ENCODE peak calls at places on chromosomes 7 and 10, in ten cellular contexts. One of them, this sample, is unnamed.

GRCh38 chr7:51139796-51140195 is 176.8 kb downstream of the COBL start:
- DNase-seq in IMR-90: no peak
- DNase-seq in mammary epithelial cell: peak
- DNase-seq in neural progenitor cell: no peak
- DNase-seq in brain microvascular endothelial cell: no peak
- DNase-seq in A549: no peak
- DNase-seq in HL-60: no peak
- DNase-seq in fibroblast of mammary gland: peak
- DNase-seq in BJ: no peak
- DNase-seq in cardiac muscle cell: no peak
- DNase-seq in this sample: no peak

GRCh38 chr10:24806262-24806661 is 82.6 kb upstream of the ARHGAP21 start:
- DNase-seq in IMR-90: no peak
- DNase-seq in mammary epithelial cell: no peak
- DNase-seq in neural progenitor cell: no peak
- DNase-seq in brain microvascular endothelial cell: no peak
- DNase-seq in A549: no peak
- DNase-seq in HL-60: no peak
- DNase-seq in fibroblast of mammary gland: no peak
- DNase-seq in BJ: no peak
- DNase-seq in cardiac muscle cell: no peak
- DNase-seq in this sample: no peak

GRCh38 chr10:28833313-28833712 is 156.0 kb downstream of the BAMBI start:
- DNase-seq in IMR-90: no peak
- DNase-seq in mammary epithelial cell: no peak
- DNase-seq in neural progenitor cell: no peak
- DNase-seq in brain microvascular endothelial cell: no peak
- DNase-seq in A549: no peak
- DNase-seq in HL-60: no peak
- DNase-seq in fibroblast of mammary gland: no peak
- DNase-seq in BJ: peak
- DNase-seq in cardiac muscle cell: peak
- DNase-seq in this sample: no peak

GRCh38 chr7:101984141-101984879 is 166.9 kb downstream of the CUX1 start:
- DNase-seq in IMR-90: no peak
- DNase-seq in mammary epithelial cell: no peak
- DNase-seq in neural progenitor cell: no peak
- DNase-seq in brain microvascular endothelial cell: no peak
- DNase-seq in A549: peak
- DNase-seq in HL-60: no peak
- DNase-seq in fibroblast of mammary gland: no peak
- DNase-seq in BJ: no peak
- DNase-seq in cardiac muscle cell: no peak
- DNase-seq in this sample: no peak

GRCh38 chr10:114753126-114753525 is 68.5 kb upstream of the FHIP2A start:
- DNase-seq in IMR-90: peak
- DNase-seq in mammary epithelial cell: no peak
- DNase-seq in neural progenitor cell: no peak
- DNase-seq in brain microvascular endothelial cell: no peak
- DNase-seq in A549: no peak
- DNase-seq in HL-60: no peak
- DNase-seq in fibroblast of mammary gland: peak
- DNase-seq in BJ: peak
- DNase-seq in cardiac muscle cell: no peak
- DNase-seq in this sample: peak

GRCh38 chr10:63210611-63211196 is 77.6 kb downstream of the NRBF2 start:
- DNase-seq in IMR-90: peak
- DNase-seq in mammary epithelial cell: no peak
- DNase-seq in neural progenitor cell: no peak
- DNase-seq in brain microvascular endothelial cell: no peak
- DNase-seq in A549: no peak
- DNase-seq in HL-60: peak
- DNase-seq in fibroblast of mammary gland: peak
- DNase-seq in BJ: no peak
- DNase-seq in cardiac muscle cell: no peak
- DNase-seq in this sample: no peak

GRCh38 chr7:107711301-107711700 is 32.6 kb upstream of the CBLL1 start:
- DNase-seq in IMR-90: peak
- DNase-seq in mammary epithelial cell: peak
- DNase-seq in neural progenitor cell: no peak
- DNase-seq in brain microvascular endothelial cell: peak
- DNase-seq in A549: no peak
- DNase-seq in HL-60: no peak
- DNase-seq in fibroblast of mammary gland: peak
- DNase-seq in BJ: peak
- DNase-seq in cardiac muscle cell: no peak
- DNase-seq in this sample: peak

GRCh38 chr10:88395677-88396076 is 187.4 kb downstream of the RNLS start:
- DNase-seq in IMR-90: peak
- DNase-seq in mammary epithelial cell: peak
- DNase-seq in neural progenitor cell: no peak
- DNase-seq in brain microvascular endothelial cell: no peak
- DNase-seq in A549: no peak
- DNase-seq in HL-60: no peak
- DNase-seq in fibroblast of mammary gland: peak
- DNase-seq in BJ: no peak
- DNase-seq in cardiac muscle cell: peak
- DNase-seq in this sample: no peak

GRCh38 chr10:129629911-129630310 is 162.9 kb downstream of the MGMT start:
- DNase-seq in IMR-90: no peak
- DNase-seq in mammary epithelial cell: no peak
- DNase-seq in neural progenitor cell: no peak
- DNase-seq in brain microvascular endothelial cell: no peak
- DNase-seq in A549: no peak
- DNase-seq in HL-60: no peak
- DNase-seq in fibroblast of mammary gland: no peak
- DNase-seq in BJ: no peak
- DNase-seq in cardiac muscle cell: no peak
- DNase-seq in this sample: no peak

GRCh38 chr10:3173173-3173878 is 744 bp upstream of the PITRM1 start:
- DNase-seq in IMR-90: no peak
- DNase-seq in mammary epithelial cell: no peak
- DNase-seq in neural progenitor cell: no peak
- DNase-seq in brain microvascular endothelial cell: no peak
- DNase-seq in A549: peak
- DNase-seq in HL-60: no peak
- DNase-seq in fibroblast of mammary gland: no peak
- DNase-seq in BJ: no peak
- DNase-seq in cardiac muscle cell: no peak
- DNase-seq in this sample: no peak

GRCh38 chr7:1354661-1355567 is 104.4 kb downstream of the MICALL2 start:
- DNase-seq in IMR-90: no peak
- DNase-seq in mammary epithelial cell: no peak
- DNase-seq in neural progenitor cell: no peak
- DNase-seq in brain microvascular endothelial cell: no peak
- DNase-seq in A549: no peak
- DNase-seq in HL-60: no peak
- DNase-seq in fibroblast of mammary gland: no peak
- DNase-seq in BJ: no peak
- DNase-seq in cardiac muscle cell: no peak
- DNase-seq in this sample: no peak

GRCh38 chr10:31424473-31424872 is 105.5 kb downstream of the ZEB1 start:
- DNase-seq in IMR-90: no peak
- DNase-seq in mammary epithelial cell: no peak
- DNase-seq in neural progenitor cell: no peak
- DNase-seq in brain microvascular endothelial cell: no peak
- DNase-seq in A549: no peak
- DNase-seq in HL-60: no peak
- DNase-seq in fibroblast of mammary gland: no peak
- DNase-seq in BJ: no peak
- DNase-seq in cardiac muscle cell: no peak
- DNase-seq in this sample: no peak

GRCh38 chr7:88842217-88842616 is 46.7 kb upstream of the TEX47 start:
- DNase-seq in IMR-90: no peak
- DNase-seq in mammary epithelial cell: no peak
- DNase-seq in neural progenitor cell: no peak
- DNase-seq in brain microvascular endothelial cell: no peak
- DNase-seq in A549: no peak
- DNase-seq in HL-60: no peak
- DNase-seq in fibroblast of mammary gland: no peak
- DNase-seq in BJ: no peak
- DNase-seq in cardiac muscle cell: no peak
- DNase-seq in this sample: no peak

GRCh38 chr7:150399421-150399820 is 20.3 kb downstream of the ZNF775 start:
- DNase-seq in IMR-90: no peak
- DNase-seq in mammary epithelial cell: no peak
- DNase-seq in neural progenitor cell: no peak
- DNase-seq in brain microvascular endothelial cell: no peak
- DNase-seq in A549: no peak
- DNase-seq in HL-60: no peak
- DNase-seq in fibroblast of mammary gland: no peak
- DNase-seq in BJ: no peak
- DNase-seq in cardiac muscle cell: no peak
- DNase-seq in this sample: no peak

GRCh38 chr7:150781961-150782360 is 18.2 kb downstream of the TMEM176B start:
- DNase-seq in IMR-90: no peak
- DNase-seq in mammary epithelial cell: no peak
- DNase-seq in neural progenitor cell: no peak
- DNase-seq in brain microvascular endothelial cell: no peak
- DNase-seq in A549: no peak
- DNase-seq in HL-60: no peak
- DNase-seq in fibroblast of mammary gland: peak
- DNase-seq in BJ: no peak
- DNase-seq in cardiac muscle cell: no peak
- DNase-seq in this sample: no peak

GRCh38 chr10:102865620-102866019 is 3.6 kb upstream of the AS3MT start:
- DNase-seq in IMR-90: no peak
- DNase-seq in mammary epithelial cell: no peak
- DNase-seq in neural progenitor cell: no peak
- DNase-seq in brain microvascular endothelial cell: no peak
- DNase-seq in A549: no peak
- DNase-seq in HL-60: no peak
- DNase-seq in fibroblast of mammary gland: no peak
- DNase-seq in BJ: no peak
- DNase-seq in cardiac muscle cell: no peak
- DNase-seq in this sample: no peak

GRCh38 chr10:102869290-102870198 is at the start of gene AS3MT:
- DNase-seq in IMR-90: no peak
- DNase-seq in mammary epithelial cell: no peak
- DNase-seq in neural progenitor cell: peak
- DNase-seq in brain microvascular endothelial cell: no peak
- DNase-seq in A549: peak
- DNase-seq in HL-60: no peak
- DNase-seq in fibroblast of mammary gland: no peak
- DNase-seq in BJ: no peak
- DNase-seq in cardiac muscle cell: peak
- DNase-seq in this sample: peak

GRCh38 chr10:102868976-102869289 is 337 bp upstream of the AS3MT start:
- DNase-seq in IMR-90: no peak
- DNase-seq in mammary epithelial cell: no peak
- DNase-seq in neural progenitor cell: no peak
- DNase-seq in brain microvascular endothelial cell: no peak
- DNase-seq in A549: no peak
- DNase-seq in HL-60: no peak
- DNase-seq in fibroblast of mammary gland: no peak
- DNase-seq in BJ: no peak
- DNase-seq in cardiac muscle cell: no peak
- DNase-seq in this sample: no peak

GRCh38 chr10:102870221-102870620 is 951 bp downstream of the AS3MT start:
- DNase-seq in IMR-90: no peak
- DNase-seq in mammary epithelial cell: no peak
- DNase-seq in neural progenitor cell: peak
- DNase-seq in brain microvascular endothelial cell: no peak
- DNase-seq in A549: no peak
- DNase-seq in HL-60: no peak
- DNase-seq in fibroblast of mammary gland: no peak
- DNase-seq in BJ: no peak
- DNase-seq in cardiac muscle cell: no peak
- DNase-seq in this sample: no peak
- H3K4me3 ChIP-seq in IMR-90: no peak
- H3K4me3 ChIP-seq in mammary epithelial cell: no peak
- H3K4me3 ChIP-seq in neural progenitor cell: peak
- H3K4me3 ChIP-seq in brain microvascular endothelial cell: peak
- H3K4me3 ChIP-seq in A549: no peak
- H3K4me3 ChIP-seq in HL-60: no peak
- H3K4me3 ChIP-seq in fibroblast of mammary gland: peak
- H3K4me3 ChIP-seq in BJ: peak
- H3K4me3 ChIP-seq in cardiac muscle cell: peak
- H3K4me3 ChIP-seq in this sample: no peak

DNA sequence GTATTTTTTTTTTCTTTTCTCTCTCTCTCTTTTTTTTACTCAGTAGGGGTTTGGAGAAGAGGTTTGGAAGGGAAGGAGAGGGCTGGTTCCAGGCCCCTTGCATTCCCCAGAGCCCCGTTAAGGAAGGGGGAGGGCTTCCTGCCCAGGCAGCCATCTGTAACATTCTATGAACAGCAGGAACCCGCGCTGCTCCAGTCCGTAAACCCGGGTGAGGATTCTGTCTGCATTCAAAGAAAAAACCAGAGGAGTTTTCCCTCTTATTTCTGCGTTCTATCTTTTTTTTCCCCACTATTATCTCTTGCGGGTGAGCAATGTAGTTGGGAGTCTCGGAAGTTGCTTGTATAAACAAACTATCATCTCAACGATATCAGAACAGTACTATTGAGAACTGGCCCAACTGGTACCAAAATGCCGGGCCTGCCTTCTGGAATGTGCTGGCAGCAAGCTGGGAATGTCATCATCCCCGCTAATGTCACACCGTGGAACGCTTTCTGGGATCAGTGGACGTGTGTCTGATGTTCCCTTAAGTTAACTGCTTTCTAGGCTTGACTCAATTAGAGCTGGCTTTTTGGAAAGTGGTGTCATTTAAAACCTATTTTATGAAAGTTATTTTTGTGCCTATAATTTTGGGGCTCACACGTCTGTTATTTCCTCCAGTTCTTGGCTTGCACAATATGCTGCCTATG is 153.1 kb upstream of the MEOX2 start:
- DNase-seq in IMR-90: no peak
- DNase-seq in mammary epithelial cell: no peak
- DNase-seq in neural progenitor cell: peak
- DNase-seq in brain microvascular endothelial cell: peak
- DNase-seq in A549: no peak
- DNase-seq in HL-60: no peak
- DNase-seq in fibroblast of mammary gland: peak
- DNase-seq in BJ: no peak
- DNase-seq in cardiac muscle cell: peak
- DNase-seq in this sample: no peak
- H3K4me3 ChIP-seq in IMR-90: peak
- H3K4me3 ChIP-seq in mammary epithelial cell: no peak
- H3K4me3 ChIP-seq in neural progenitor cell: no peak
- H3K4me3 ChIP-seq in brain microvascular endothelial cell: peak
- H3K4me3 ChIP-seq in A549: no peak
- H3K4me3 ChIP-seq in HL-60: no peak
- H3K4me3 ChIP-seq in fibroblast of mammary gland: peak
- H3K4me3 ChIP-seq in BJ: peak
- H3K4me3 ChIP-seq in cardiac muscle cell: no peak
- H3K4me3 ChIP-seq in this sample: no peak

GRCh38 chr7:116728413-116728812 is 56.4 kb downstream of the MET start:
- DNase-seq in IMR-90: no peak
- DNase-seq in mammary epithelial cell: no peak
- DNase-seq in neural progenitor cell: no peak
- DNase-seq in brain microvascular endothelial cell: no peak
- DNase-seq in A549: no peak
- DNase-seq in HL-60: no peak
- DNase-seq in fibroblast of mammary gland: no peak
- DNase-seq in BJ: no peak
- DNase-seq in cardiac muscle cell: no peak
- DNase-seq in this sample: no peak
- H3K4me3 ChIP-seq in IMR-90: no peak
- H3K4me3 ChIP-seq in mammary epithelial cell: no peak
- H3K4me3 ChIP-seq in neural progenitor cell: no peak
- H3K4me3 ChIP-seq in brain microvascular endothelial cell: no peak
- H3K4me3 ChIP-seq in A549: no peak
- H3K4me3 ChIP-seq in HL-60: no peak
- H3K4me3 ChIP-seq in fibroblast of mammary gland: no peak
- H3K4me3 ChIP-seq in BJ: no peak
- H3K4me3 ChIP-seq in cardiac muscle cell: no peak
- H3K4me3 ChIP-seq in this sample: no peak

GRCh38 chr10:96046546-96046945 is 3.2 kb downstream of the CCNJ start:
- DNase-seq in IMR-90: no peak
- DNase-seq in mammary epithelial cell: no peak
- DNase-seq in neural progenitor cell: no peak
- DNase-seq in brain microvascular endothelial cell: no peak
- DNase-seq in A549: no peak
- DNase-seq in HL-60: no peak
- DNase-seq in fibroblast of mammary gland: no peak
- DNase-seq in BJ: no peak
- DNase-seq in cardiac muscle cell: no peak
- DNase-seq in this sample: no peak
- H3K4me3 ChIP-seq in IMR-90: no peak
- H3K4me3 ChIP-seq in mammary epithelial cell: no peak
- H3K4me3 ChIP-seq in neural progenitor cell: no peak
- H3K4me3 ChIP-seq in brain microvascular endothelial cell: no peak
- H3K4me3 ChIP-seq in A549: no peak
- H3K4me3 ChIP-seq in HL-60: no peak
- H3K4me3 ChIP-seq in fibroblast of mammary gland: no peak
- H3K4me3 ChIP-seq in BJ: no peak
- H3K4me3 ChIP-seq in cardiac muscle cell: no peak
- H3K4me3 ChIP-seq in this sample: no peak